ENCODE peak calls at places on chromosome 17, in six cellular contexts. One of them, this sample, is unnamed.
A peak's percentile ranks its signal among the peaks of the same experiment; 100 is the strongest.

GRCh38 chr17:41523787-41524186 is 4.3 kb downstream of the KRT19 start:
- DNase-seq in IMR-90: no peak
- DNase-seq in mucosa of descending colon: peak; percentile 43
- DNase-seq in GM23248: no peak
- DNase-seq in DND-41: no peak
- DNase-seq in prostate gland: no peak
- DNase-seq in this sample: no peak

GRCh38 chr17:8857919-8858318 is 9.6 kb downstream of the PIK3R6 start:
- DNase-seq in IMR-90: peak; percentile 42
- DNase-seq in mucosa of descending colon: no peak
- DNase-seq in GM23248: peak; percentile 87
- DNase-seq in DND-41: peak; percentile 90
- DNase-seq in prostate gland: no peak
- DNase-seq in this sample: no peak

GRCh38 chr17:80738406-80738805 is 193.8 kb downstream of the RPTOR start:
- DNase-seq in IMR-90: no peak
- DNase-seq in mucosa of descending colon: no peak
- DNase-seq in GM23248: no peak
- DNase-seq in DND-41: no peak
- DNase-seq in prostate gland: no peak
- DNase-seq in this sample: no peak

GRCh38 chr17:29210879-29211278 is 30.7 kb upstream of the MYO18A start:
- DNase-seq in IMR-90: peak; percentile 73
- DNase-seq in mucosa of descending colon: no peak
- DNase-seq in GM23248: peak; percentile 72
- DNase-seq in DND-41: no peak
- DNase-seq in prostate gland: no peak
- DNase-seq in this sample: no peak

GRCh38 chr17:48389903-48390302 is 40.1 kb downstream of the SKAP1 start:
- DNase-seq in IMR-90: no peak
- DNase-seq in mucosa of descending colon: no peak
- DNase-seq in GM23248: no peak
- DNase-seq in DND-41: no peak
- DNase-seq in prostate gland: no peak
- DNase-seq in this sample: no peak

GRCh38 chr17:19307521-19307920 is 55.0 kb downstream of the B9D1 start:
- DNase-seq in IMR-90: no peak
- DNase-seq in mucosa of descending colon: no peak
- DNase-seq in GM23248: no peak
- DNase-seq in DND-41: no peak
- DNase-seq in prostate gland: no peak
- DNase-seq in this sample: no peak

GRCh38 chr17:50145532-50146229 is 4.8 kb downstream of the PPP1R9B start:
- DNase-seq in IMR-90: no peak
- DNase-seq in mucosa of descending colon: no peak
- DNase-seq in GM23248: no peak
- DNase-seq in DND-41: no peak
- DNase-seq in prostate gland: no peak
- DNase-seq in this sample: no peak

GRCh38 chr17:80007939-80008338 is 27.7 kb downstream of the TBC1D16 start:
- DNase-seq in IMR-90: no peak
- DNase-seq in mucosa of descending colon: no peak
- DNase-seq in GM23248: no peak
- DNase-seq in DND-41: no peak
- DNase-seq in prostate gland: no peak
- DNase-seq in this sample: peak; percentile 47

GRCh38 chr17:39753514-39754160 is 15.9 kb downstream of the GRB7 start:
- DNase-seq in IMR-90: no peak
- DNase-seq in mucosa of descending colon: peak; percentile 74
- DNase-seq in GM23248: peak; percentile 55
- DNase-seq in DND-41: no peak
- DNase-seq in prostate gland: peak; percentile 27
- DNase-seq in this sample: no peak

GRCh38 chr17:67517335-67517734 is 140.3 kb downstream of the PITPNC1 start:
- DNase-seq in IMR-90: no peak
- DNase-seq in mucosa of descending colon: no peak
- DNase-seq in GM23248: no peak
- DNase-seq in DND-41: no peak
- DNase-seq in prostate gland: no peak
- DNase-seq in this sample: no peak

GRCh38 chr17:14301279-14301760 is 439 bp downstream of the HS3ST3B1 start:
- DNase-seq in IMR-90: no peak
- DNase-seq in mucosa of descending colon: no peak
- DNase-seq in GM23248: peak; percentile 71
- DNase-seq in DND-41: peak; percentile 45
- DNase-seq in prostate gland: no peak
- DNase-seq in this sample: peak; percentile 79

GRCh38 chr17:31585280-31585630 is 193.8 kb downstream of the RAB11FIP4 start:
- DNase-seq in IMR-90: no peak
- DNase-seq in mucosa of descending colon: no peak
- DNase-seq in GM23248: no peak
- DNase-seq in DND-41: no peak
- DNase-seq in prostate gland: no peak
- DNase-seq in this sample: no peak

GRCh38 chr17:81249233-81250040 is 10.3 kb downstream of the NDUFAF8 start:
- DNase-seq in IMR-90: peak; percentile 8
- DNase-seq in mucosa of descending colon: no peak
- DNase-seq in GM23248: no peak
- DNase-seq in DND-41: no peak
- DNase-seq in prostate gland: no peak
- DNase-seq in this sample: peak; percentile 68

GRCh38 chr17:79721993-79722671 is 8.6 kb upstream of the ENPP7 start:
- DNase-seq in IMR-90: no peak
- DNase-seq in mucosa of descending colon: no peak
- DNase-seq in GM23248: peak; percentile 13
- DNase-seq in DND-41: no peak
- DNase-seq in prostate gland: no peak
- DNase-seq in this sample: no peak

GRCh38 chr17:33492082-33492481 is 199.0 kb upstream of the ASIC2 start:
- DNase-seq in IMR-90: no peak
- DNase-seq in mucosa of descending colon: no peak
- DNase-seq in GM23248: no peak
- DNase-seq in DND-41: no peak
- DNase-seq in prostate gland: no peak
- DNase-seq in this sample: no peak

GRCh38 chr17:64784353-64784798 is 122.3 kb upstream of the SMURF2 start:
- DNase-seq in IMR-90: no peak
- DNase-seq in mucosa of descending colon: no peak
- DNase-seq in GM23248: no peak
- DNase-seq in DND-41: no peak
- DNase-seq in prostate gland: no peak
- DNase-seq in this sample: peak; percentile 63

GRCh38 chr17:35807371-35808144 is 1.7 kb upstream of the TAF15 start:
- DNase-seq in IMR-90: peak; percentile 74
- DNase-seq in mucosa of descending colon: no peak
- DNase-seq in GM23248: peak; percentile 72
- DNase-seq in DND-41: no peak
- DNase-seq in prostate gland: no peak
- DNase-seq in this sample: no peak

GRCh38 chr17:27975146-27976011 is 67.1 kb upstream of the NLK start:
- DNase-seq in IMR-90: peak; percentile 51
- DNase-seq in mucosa of descending colon: no peak
- DNase-seq in GM23248: peak; percentile 50
- DNase-seq in DND-41: no peak
- DNase-seq in prostate gland: no peak
- DNase-seq in this sample: no peak

GRCh38 chr17:67718325-67718941 is 697 bp downstream of the NOL11 start:
- DNase-seq in IMR-90: peak; percentile 49
- DNase-seq in mucosa of descending colon: no peak
- DNase-seq in GM23248: peak; percentile 73
- DNase-seq in DND-41: peak; percentile 57
- DNase-seq in prostate gland: no peak
- DNase-seq in this sample: no peak

GRCh38 chr17:50841949-50842354 is 6.6 kb downstream of the WFIKKN2 start:
- DNase-seq in IMR-90: peak; percentile 58
- DNase-seq in mucosa of descending colon: peak; percentile 86
- DNase-seq in GM23248: peak; percentile 82
- DNase-seq in DND-41: peak; percentile 63
- DNase-seq in prostate gland: peak; percentile 55
- DNase-seq in this sample: no peak

GRCh38 chr17:50837980-50838954 is 2.9 kb downstream of the WFIKKN2 start:
- DNase-seq in IMR-90: no peak
- DNase-seq in mucosa of descending colon: no peak
- DNase-seq in GM23248: no peak
- DNase-seq in DND-41: no peak
- DNase-seq in prostate gland: no peak
- DNase-seq in this sample: peak; percentile 31

GRCh38 chr17:50046179-50046578 is 9.7 kb upstream of the ITGA3 start:
- DNase-seq in IMR-90: no peak
- DNase-seq in mucosa of descending colon: no peak
- DNase-seq in GM23248: no peak
- DNase-seq in DND-41: no peak
- DNase-seq in prostate gland: no peak
- DNase-seq in this sample: no peak

GRCh38 chr17:42296012-42296411 is 7.7 kb downstream of the STAT5A start:
- DNase-seq in IMR-90: no peak
- DNase-seq in mucosa of descending colon: no peak
- DNase-seq in GM23248: no peak
- DNase-seq in DND-41: no peak
- DNase-seq in prostate gland: no peak
- DNase-seq in this sample: peak; percentile 1

GRCh38 chr17:37177234-37177633 is 198.6 kb upstream of the C17orf78 start:
- DNase-seq in IMR-90: no peak
- DNase-seq in mucosa of descending colon: no peak
- DNase-seq in GM23248: no peak
- DNase-seq in DND-41: no peak
- DNase-seq in prostate gland: peak; percentile 60
- DNase-seq in this sample: no peak

GRCh38 chr17:44642861-44643260 is 13.4 kb upstream of the MEIOC start:
- DNase-seq in IMR-90: no peak
- DNase-seq in mucosa of descending colon: no peak
- DNase-seq in GM23248: peak; percentile 20
- DNase-seq in DND-41: no peak
- DNase-seq in prostate gland: no peak
- DNase-seq in this sample: no peak

DNA sequence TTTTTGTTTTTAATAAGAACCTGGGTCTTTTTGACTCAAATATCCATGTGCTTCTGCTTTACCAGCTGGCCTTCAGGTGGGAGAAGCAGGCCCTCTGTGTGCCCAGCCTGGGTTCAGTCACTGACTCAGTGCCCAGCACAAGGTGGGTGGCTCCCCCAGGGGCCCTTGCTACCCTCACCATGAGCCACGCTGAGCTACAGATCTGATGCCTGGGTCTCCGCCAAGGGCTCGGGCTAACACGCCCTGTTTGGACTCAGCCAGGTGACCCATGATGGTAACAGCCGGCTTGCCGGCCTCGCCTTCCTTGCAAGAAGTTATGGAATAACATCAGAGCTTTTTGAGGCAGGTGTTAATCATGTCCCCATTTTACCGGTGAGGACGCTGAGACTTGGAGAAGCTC is 109.5 kb upstream of the NLRP1 start:
- DNase-seq in IMR-90: no peak
- DNase-seq in mucosa of descending colon: no peak
- DNase-seq in GM23248: no peak
- DNase-seq in DND-41: no peak
- DNase-seq in prostate gland: no peak
- DNase-seq in this sample: peak; percentile 72
- H3K4me1 ChIP-seq in IMR-90: no peaks in the 10 kb centered on the region
- H3K4me1 ChIP-seq in mucosa of descending colon: no peaks in the 10 kb centered on the region
- H3K4me1 ChIP-seq in GM23248: no peaks in the 10 kb centered on the region
- H3K4me1 ChIP-seq in DND-41: no peaks in the 10 kb centered on the region
- H3K4me1 ChIP-seq in prostate gland: no peaks in the 10 kb centered on the region
- H3K4me1 ChIP-seq in this sample: no peaks in the 10 kb centered on the region

GRCh38 chr17:77320501-77321256 is 179.9 kb downstream of the SEC14L1 start:
- DNase-seq in IMR-90: no peak
- DNase-seq in mucosa of descending colon: peak; percentile 37
- DNase-seq in GM23248: peak; percentile 95
- DNase-seq in DND-41: no peak
- DNase-seq in prostate gland: no peak
- DNase-seq in this sample: peak; percentile 84
- H3K4me3 ChIP-seq in IMR-90: peak overlapping the region; percentile 36
- H3K4me3 ChIP-seq in mucosa of descending colon: no peak overlapping the region
- H3K4me3 ChIP-seq in GM23248: peak overlapping the region; percentile 91
- H3K4me3 ChIP-seq in DND-41: no peak overlapping the region
- H3K4me3 ChIP-seq in prostate gland: peak overlapping the region; percentile 33
- H3K4me3 ChIP-seq in this sample: no peak overlapping the region

GRCh38 chr17:58818654-58819053 is 63.0 kb downstream of the PPM1E start:
- DNase-seq in IMR-90: no peak
- DNase-seq in mucosa of descending colon: no peak
- DNase-seq in GM23248: no peak
- DNase-seq in DND-41: no peak
- DNase-seq in prostate gland: no peak
- DNase-seq in this sample: no peak

GRCh38 chr17:58809564-58809936 is 53.9 kb downstream of the PPM1E start:
- DNase-seq in IMR-90: no peak
- DNase-seq in mucosa of descending colon: no peak
- DNase-seq in GM23248: no peak
- DNase-seq in DND-41: no peak
- DNase-seq in prostate gland: no peak
- DNase-seq in this sample: no peak

GRCh38 chr17:58808609-58809563 is 53.2 kb downstream of the PPM1E start:
- DNase-seq in IMR-90: no peak
- DNase-seq in mucosa of descending colon: no peak
- DNase-seq in GM23248: no peak
- DNase-seq in DND-41: no peak
- DNase-seq in prostate gland: no peak
- DNase-seq in this sample: no peak

GRCh38 chr17:58811301-58811700 is 55.6 kb downstream of the PPM1E start:
- DNase-seq in IMR-90: no peak
- DNase-seq in mucosa of descending colon: no peak
- DNase-seq in GM23248: peak; percentile 4
- DNase-seq in DND-41: no peak
- DNase-seq in prostate gland: no peak
- DNase-seq in this sample: no peak

GRCh38 chr17:58813712-58814111 is 58.1 kb downstream of the PPM1E start:
- DNase-seq in IMR-90: no peak
- DNase-seq in mucosa of descending colon: no peak
- DNase-seq in GM23248: no peak
- DNase-seq in DND-41: no peak
- DNase-seq in prostate gland: no peak
- DNase-seq in this sample: no peak
- H3K4me1 ChIP-seq in IMR-90: no peaks in the 10 kb centered on the region
- H3K4me1 ChIP-seq in mucosa of descending colon: no peaks in the 10 kb centered on the region
- H3K4me1 ChIP-seq in GM23248: no peaks in the 10 kb centered on the region
- H3K4me1 ChIP-seq in DND-41: no peaks in the 10 kb centered on the region
- H3K4me1 ChIP-seq in prostate gland: no peaks in the 10 kb centered on the region
- H3K4me1 ChIP-seq in this sample: no peaks in the 10 kb centered on the region

DNA sequence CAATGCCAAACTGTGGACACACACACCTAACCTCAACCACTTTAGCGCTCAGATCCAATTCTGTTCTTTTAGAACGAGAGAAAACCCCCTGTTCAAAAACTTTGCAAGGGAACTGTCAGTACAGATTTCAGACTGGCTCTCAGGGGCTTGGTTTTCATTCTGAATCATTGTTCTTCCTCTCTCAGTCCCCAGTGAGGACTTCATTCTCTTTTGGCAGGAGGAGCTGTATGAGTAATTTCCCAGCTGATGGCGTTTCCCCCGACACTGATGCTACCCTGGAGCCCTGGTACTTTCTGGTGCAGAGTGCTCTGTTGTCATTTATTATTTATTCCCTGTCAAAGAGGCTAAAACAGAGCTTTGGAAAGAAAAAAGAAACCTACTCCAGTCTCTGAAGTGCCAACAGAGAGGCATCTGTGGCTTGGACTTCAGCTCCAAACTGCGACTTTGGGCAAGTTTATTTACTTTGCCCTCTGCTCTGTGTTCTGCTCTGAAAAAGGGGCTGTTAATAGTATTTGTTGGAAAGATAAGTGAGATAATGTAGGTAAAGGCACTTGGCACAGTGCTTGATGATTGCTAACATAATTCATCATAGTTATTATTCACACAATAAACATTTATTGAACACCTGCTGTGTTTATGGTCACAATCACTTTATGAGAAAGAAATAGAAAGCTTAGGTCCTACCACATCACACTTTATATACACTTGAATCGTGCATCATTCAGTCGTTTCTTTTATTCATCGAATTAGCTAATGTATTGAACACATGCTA is 28.3 kb downstream of the ETV4 start:
- DNase-seq in IMR-90: peak; percentile 67
- DNase-seq in mucosa of descending colon: no peak
- DNase-seq in GM23248: peak; percentile 85
- DNase-seq in DND-41: no peak
- DNase-seq in prostate gland: no peak
- DNase-seq in this sample: no peak
- H3K4me3 ChIP-seq in IMR-90: no peak overlapping the region
- H3K4me3 ChIP-seq in mucosa of descending colon: no peak overlapping the region
- H3K4me3 ChIP-seq in GM23248: no peak overlapping the region
- H3K4me3 ChIP-seq in DND-41: no peak overlapping the region
- H3K4me3 ChIP-seq in prostate gland: no peak overlapping the region
- H3K4me3 ChIP-seq in this sample: no peak overlapping the region